ENCODE peak calls at places on chromosome 14, in seven cellular contexts. One of them, this sample, is unnamed. For H3K27me3, the result is how much of the 10 kb centered on the place peaks cover.

GRCh38 chr14:85542623-85543022 is 12.7 kb downstream of the FLRT2 start:
- DNase-seq in testis: no peak
- DNase-seq in CD8-positive, alpha-beta T cell: no peak
- DNase-seq in body of pancreas: no peak
- DNase-seq in uterus: no peak
- DNase-seq in mammary epithelial cell: no peak
- DNase-seq in psoas muscle: no peak
- DNase-seq in this sample: no peak

GRCh38 chr14:75257241-75257640 is 21.4 kb upstream of the FOS start:
- DNase-seq in uterus: no peak
- DNase-seq in mammary epithelial cell: peak
- DNase-seq in psoas muscle: no peak
- DNase-seq in CD8-positive, alpha-beta T cell: no peak
- DNase-seq in body of pancreas: no peak
- DNase-seq in testis: no peak
- DNase-seq in this sample: no peak

GRCh38 chr14:90778468-90779255 is 37.6 kb downstream of the TTC7B start:
- DNase-seq in uterus: no peak
- DNase-seq in body of pancreas: no peak
- DNase-seq in psoas muscle: no peak
- DNase-seq in CD8-positive, alpha-beta T cell: no peak
- DNase-seq in testis: no peak
- DNase-seq in mammary epithelial cell: no peak
- DNase-seq in this sample: no peak

GRCh38 chr14:105136401-105137322 is 31.9 kb downstream of the JAG2 start:
- DNase-seq in CD8-positive, alpha-beta T cell: no peak
- DNase-seq in mammary epithelial cell: no peak
- DNase-seq in testis: no peak
- DNase-seq in uterus: no peak
- DNase-seq in body of pancreas: no peak
- DNase-seq in psoas muscle: no peak
- DNase-seq in this sample: no peak

GRCh38 chr14:42884100-42884499 is 1277.4 kb downstream of the LRFN5 start:
- DNase-seq in mammary epithelial cell: peak
- DNase-seq in CD8-positive, alpha-beta T cell: no peak
- DNase-seq in testis: no peak
- DNase-seq in body of pancreas: no peak
- DNase-seq in psoas muscle: no peak
- DNase-seq in uterus: no peak
- DNase-seq in this sample: no peak

GRCh38 chr14:67680121-67680602 is 5.7 kb upstream of the VTI1B start:
- DNase-seq in testis: no peak
- DNase-seq in uterus: no peak
- DNase-seq in psoas muscle: no peak
- DNase-seq in mammary epithelial cell: peak
- DNase-seq in CD8-positive, alpha-beta T cell: no peak
- DNase-seq in body of pancreas: no peak
- DNase-seq in this sample: no peak

GRCh38 chr14:22837750-22838538 is 1.6 kb downstream of the MMP14 start:
- DNase-seq in testis: peak
- DNase-seq in mammary epithelial cell: peak
- DNase-seq in uterus: peak
- DNase-seq in psoas muscle: peak
- DNase-seq in CD8-positive, alpha-beta T cell: no peak
- DNase-seq in body of pancreas: no peak
- DNase-seq in this sample: no peak

GRCh38 chr14:77041837-77042557 is 13.5 kb upstream of the IRF2BPL start:
- DNase-seq in psoas muscle: peak
- DNase-seq in testis: peak
- DNase-seq in CD8-positive, alpha-beta T cell: no peak
- DNase-seq in uterus: peak
- DNase-seq in mammary epithelial cell: peak
- DNase-seq in body of pancreas: peak
- DNase-seq in this sample: no peak

GRCh38 chr14:64792871-64793560 is 86.7 kb downstream of the SPTB start:
- DNase-seq in psoas muscle: no peak
- DNase-seq in testis: no peak
- DNase-seq in mammary epithelial cell: no peak
- DNase-seq in body of pancreas: no peak
- DNase-seq in uterus: no peak
- DNase-seq in CD8-positive, alpha-beta T cell: no peak
- DNase-seq in this sample: no peak

GRCh38 chr14:24965934-24966593 is 83.9 kb downstream of the STXBP6 start:
- DNase-seq in CD8-positive, alpha-beta T cell: no peak
- DNase-seq in body of pancreas: peak
- DNase-seq in psoas muscle: peak
- DNase-seq in mammary epithelial cell: peak
- DNase-seq in testis: no peak
- DNase-seq in uterus: peak
- DNase-seq in this sample: no peak

GRCh38 chr14:56087824-56088571 is 30.2 kb upstream of the PELI2 start:
- DNase-seq in mammary epithelial cell: no peak
- DNase-seq in CD8-positive, alpha-beta T cell: no peak
- DNase-seq in testis: no peak
- DNase-seq in body of pancreas: no peak
- DNase-seq in psoas muscle: no peak
- DNase-seq in uterus: no peak
- DNase-seq in this sample: no peak

GRCh38 chr14:106844608-106845285 is 1318.4 kb downstream of the TMEM121 start:
- DNase-seq in uterus: peak
- DNase-seq in mammary epithelial cell: peak
- DNase-seq in body of pancreas: peak
- DNase-seq in CD8-positive, alpha-beta T cell: peak
- DNase-seq in psoas muscle: peak
- DNase-seq in testis: peak
- DNase-seq in this sample: peak

GRCh38 chr14:65478596-65478995 is 66.1 kb downstream of the FUT8 start:
- DNase-seq in body of pancreas: no peak
- DNase-seq in mammary epithelial cell: peak
- DNase-seq in CD8-positive, alpha-beta T cell: no peak
- DNase-seq in uterus: no peak
- DNase-seq in psoas muscle: no peak
- DNase-seq in testis: no peak
- DNase-seq in this sample: peak

GRCh38 chr14:30657606-30658163 is 35.6 kb downstream of the SCFD1 start:
- DNase-seq in uterus: no peak
- DNase-seq in psoas muscle: no peak
- DNase-seq in mammary epithelial cell: no peak
- DNase-seq in body of pancreas: no peak
- DNase-seq in testis: no peak
- DNase-seq in CD8-positive, alpha-beta T cell: no peak
- DNase-seq in this sample: peak

GRCh38 chr14:35285168-35285990 is 6.8 kb upstream of the PSMA6 start:
- DNase-seq in mammary epithelial cell: peak
- DNase-seq in uterus: no peak
- DNase-seq in body of pancreas: no peak
- DNase-seq in testis: no peak
- DNase-seq in CD8-positive, alpha-beta T cell: no peak
- DNase-seq in psoas muscle: no peak
- DNase-seq in this sample: peak

GRCh38 chr14:20791199-20791996 is 10.3 kb downstream of the RNASE6 start:
- DNase-seq in mammary epithelial cell: no peak
- DNase-seq in uterus: no peak
- DNase-seq in CD8-positive, alpha-beta T cell: no peak
- DNase-seq in body of pancreas: no peak
- DNase-seq in psoas muscle: no peak
- DNase-seq in testis: no peak
- DNase-seq in this sample: no peak

GRCh38 chr14:20797159-20797558 is 5.5 kb downstream of the RNASE1 start:
- DNase-seq in CD8-positive, alpha-beta T cell: no peak
- DNase-seq in body of pancreas: no peak
- DNase-seq in testis: no peak
- DNase-seq in psoas muscle: no peak
- DNase-seq in uterus: no peak
- DNase-seq in mammary epithelial cell: no peak
- DNase-seq in this sample: no peak

GRCh38 chr14:20798318-20798717 is 4.3 kb downstream of the RNASE1 start:
- DNase-seq in testis: no peak
- DNase-seq in psoas muscle: no peak
- DNase-seq in mammary epithelial cell: no peak
- DNase-seq in uterus: no peak
- DNase-seq in body of pancreas: no peak
- DNase-seq in CD8-positive, alpha-beta T cell: no peak
- DNase-seq in this sample: no peak

GRCh38 chr14:20798932-20799331 is 3.7 kb downstream of the RNASE1 start:
- DNase-seq in CD8-positive, alpha-beta T cell: no peak
- DNase-seq in testis: no peak
- DNase-seq in body of pancreas: no peak
- DNase-seq in mammary epithelial cell: no peak
- DNase-seq in psoas muscle: no peak
- DNase-seq in uterus: no peak
- DNase-seq in this sample: no peak

DNA sequence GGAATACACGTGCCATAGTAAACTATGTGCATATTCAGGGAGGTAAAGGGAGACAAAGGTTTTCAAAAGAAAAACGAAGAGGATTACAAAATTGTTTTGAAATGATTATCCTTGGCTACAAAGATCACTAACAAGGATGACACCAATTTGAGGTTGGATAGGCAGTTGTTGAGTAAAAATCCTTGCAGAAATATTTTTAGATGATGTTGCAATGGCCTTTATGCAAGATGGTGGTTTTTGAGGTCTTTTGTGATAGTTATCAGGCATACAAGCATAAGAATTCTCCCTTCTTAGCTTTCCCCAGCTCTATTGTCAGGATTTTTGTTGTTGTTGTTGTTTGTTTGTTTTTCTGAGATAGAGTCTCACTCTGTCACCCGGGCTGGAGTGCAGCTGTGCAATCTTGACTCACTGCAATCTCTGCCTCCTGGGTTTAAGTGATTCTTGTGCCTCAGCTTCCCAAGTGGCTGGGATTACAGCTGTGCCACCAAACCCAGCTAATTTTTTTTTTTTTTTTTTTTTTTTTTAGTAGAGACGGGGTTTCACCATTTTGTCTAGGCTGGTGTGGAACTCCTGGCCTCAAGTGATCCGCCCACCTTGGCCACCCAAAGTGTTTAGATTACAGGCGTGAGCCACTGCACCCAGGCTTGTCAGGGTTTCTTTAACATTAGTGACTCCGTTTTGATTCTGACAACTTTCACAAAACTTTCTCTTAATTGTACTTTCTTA is 7.8 kb downstream of the RNASE1 start:
- DNase-seq in testis: no peak
- DNase-seq in CD8-positive, alpha-beta T cell: no peak
- DNase-seq in uterus: no peak
- DNase-seq in body of pancreas: no peak
- DNase-seq in mammary epithelial cell: no peak
- DNase-seq in psoas muscle: no peak
- DNase-seq in this sample: no peak
- H3K27me3 ChIP-seq in testis: under half
- H3K27me3 ChIP-seq in CD8-positive, alpha-beta T cell: under half
- H3K27me3 ChIP-seq in uterus: under half
- H3K27me3 ChIP-seq in body of pancreas: under half
- H3K27me3 ChIP-seq in mammary epithelial cell: under half
- H3K27me3 ChIP-seq in psoas muscle: under half
- H3K27me3 ChIP-seq in this sample: under half

GRCh38 chr14:74080820-74081460 is 3.3 kb downstream of the ALDH6A1 start:
- DNase-seq in psoas muscle: no peak
- DNase-seq in body of pancreas: no peak
- DNase-seq in CD8-positive, alpha-beta T cell: no peak
- DNase-seq in uterus: no peak
- DNase-seq in testis: peak
- DNase-seq in mammary epithelial cell: no peak
- DNase-seq in this sample: no peak

GRCh38 chr14:74083784-74084276 is 423 bp downstream of the ALDH6A1 start:
- DNase-seq in uterus: no peak
- DNase-seq in psoas muscle: no peak
- DNase-seq in body of pancreas: no peak
- DNase-seq in testis: no peak
- DNase-seq in CD8-positive, alpha-beta T cell: no peak
- DNase-seq in mammary epithelial cell: no peak
- DNase-seq in this sample: no peak

GRCh38 chr14:74083161-74083560 is 1.1 kb downstream of the ALDH6A1 start:
- DNase-seq in testis: no peak
- DNase-seq in uterus: no peak
- DNase-seq in psoas muscle: no peak
- DNase-seq in mammary epithelial cell: no peak
- DNase-seq in body of pancreas: no peak
- DNase-seq in CD8-positive, alpha-beta T cell: no peak
- DNase-seq in this sample: no peak

GRCh38 chr14:74084277-74085046 is at the start of the genes ALDH6A1 and LIN52:
- DNase-seq in psoas muscle: peak
- DNase-seq in mammary epithelial cell: peak
- DNase-seq in CD8-positive, alpha-beta T cell: peak
- DNase-seq in body of pancreas: peak
- DNase-seq in testis: peak
- DNase-seq in uterus: peak
- DNase-seq in this sample: peak

GRCh38 chr14:74081491-74081890 is 2.8 kb downstream of the ALDH6A1 start:
- DNase-seq in CD8-positive, alpha-beta T cell: no peak
- DNase-seq in psoas muscle: no peak
- DNase-seq in uterus: no peak
- DNase-seq in body of pancreas: no peak
- DNase-seq in mammary epithelial cell: no peak
- DNase-seq in testis: no peak
- DNase-seq in this sample: no peak
- H3K4me3 ChIP-seq in CD8-positive, alpha-beta T cell: no peak
- H3K4me3 ChIP-seq in psoas muscle: no peak
- H3K4me3 ChIP-seq in uterus: no peak
- H3K4me3 ChIP-seq in body of pancreas: no peak
- H3K4me3 ChIP-seq in mammary epithelial cell: no peak
- H3K4me3 ChIP-seq in testis: no peak
- H3K4me3 ChIP-seq in this sample: no peak

GRCh38 chr14:101876539-101876938 is 87.8 kb upstream of the DYNC1H1 start:
- DNase-seq in testis: peak
- DNase-seq in mammary epithelial cell: no peak
- DNase-seq in CD8-positive, alpha-beta T cell: peak
- DNase-seq in psoas muscle: peak
- DNase-seq in uterus: peak
- DNase-seq in body of pancreas: peak
- DNase-seq in this sample: peak

GRCh38 chr14:101874001-101874400 is 90.4 kb upstream of the DYNC1H1 start:
- DNase-seq in CD8-positive, alpha-beta T cell: no peak
- DNase-seq in uterus: no peak
- DNase-seq in body of pancreas: no peak
- DNase-seq in psoas muscle: no peak
- DNase-seq in mammary epithelial cell: no peak
- DNase-seq in testis: no peak
- DNase-seq in this sample: no peak

GRCh38 chr14:101877766-101878165 is 86.6 kb upstream of the DYNC1H1 start:
- DNase-seq in body of pancreas: no peak
- DNase-seq in testis: no peak
- DNase-seq in mammary epithelial cell: no peak
- DNase-seq in psoas muscle: no peak
- DNase-seq in CD8-positive, alpha-beta T cell: no peak
- DNase-seq in uterus: no peak
- DNase-seq in this sample: no peak

GRCh38 chr14:101875041-101875725 is 89.2 kb upstream of the DYNC1H1 start:
- DNase-seq in testis: no peak
- DNase-seq in mammary epithelial cell: no peak
- DNase-seq in CD8-positive, alpha-beta T cell: no peak
- DNase-seq in psoas muscle: no peak
- DNase-seq in uterus: no peak
- DNase-seq in body of pancreas: no peak
- DNase-seq in this sample: no peak

GRCh38 chr14:101875726-101876268 is 88.6 kb upstream of the DYNC1H1 start:
- DNase-seq in testis: no peak
- DNase-seq in body of pancreas: no peak
- DNase-seq in mammary epithelial cell: no peak
- DNase-seq in CD8-positive, alpha-beta T cell: no peak
- DNase-seq in uterus: no peak
- DNase-seq in psoas muscle: no peak
- DNase-seq in this sample: no peak
- H3K27ac ChIP-seq in testis: no peak
- H3K27ac ChIP-seq in body of pancreas: peak
- H3K27ac ChIP-seq in mammary epithelial cell: no peak
- H3K27ac ChIP-seq in CD8-positive, alpha-beta T cell: peak
- H3K27ac ChIP-seq in uterus: peak
- H3K27ac ChIP-seq in psoas muscle: peak
- H3K27ac ChIP-seq in this sample: peak

GRCh38 chr14:100404419-100404818 is 81.3 kb downstream of the SLC25A47 start:
- DNase-seq in mammary epithelial cell: no peak
- DNase-seq in testis: no peak
- DNase-seq in uterus: no peak
- DNase-seq in psoas muscle: no peak
- DNase-seq in body of pancreas: no peak
- DNase-seq in CD8-positive, alpha-beta T cell: no peak
- DNase-seq in this sample: no peak
- H3K27me3 ChIP-seq in mammary epithelial cell: under half
- H3K27me3 ChIP-seq in testis: under half
- H3K27me3 ChIP-seq in uterus: under half
- H3K27me3 ChIP-seq in psoas muscle: under half
- H3K27me3 ChIP-seq in body of pancreas: under half
- H3K27me3 ChIP-seq in CD8-positive, alpha-beta T cell: under half
- H3K27me3 ChIP-seq in this sample: under half